ENCODE peak calls at places on chromosomes 3 and 15, in four cellular contexts. One of them, this sample, is unnamed.

GRCh38 chr15:76285241-76285825 is 25.9 kb downstream of the ETFA start:
- DNase-seq in fibroblast of pulmonary artery: peak
- DNase-seq in hepatocyte: no peak
- DNase-seq in bronchial epithelial cell: peak
- DNase-seq in this sample: no peak

GRCh38 chr15:51842852-51843737 is 13.6 kb downstream of the TMOD3 start:
- DNase-seq in fibroblast of pulmonary artery: peak
- DNase-seq in hepatocyte: peak
- DNase-seq in bronchial epithelial cell: peak
- DNase-seq in this sample: no peak

GRCh38 chr3:113293348-113293747 is 82.0 kb downstream of the BOC start:
- DNase-seq in fibroblast of pulmonary artery: no peak
- DNase-seq in hepatocyte: no peak
- DNase-seq in bronchial epithelial cell: no peak
- DNase-seq in this sample: no peak

GRCh38 chr15:82139823-82140268 is 94.0 kb upstream of the MEX3B start:
- DNase-seq in fibroblast of pulmonary artery: peak
- DNase-seq in hepatocyte: peak
- DNase-seq in bronchial epithelial cell: peak
- DNase-seq in this sample: no peak

GRCh38 chr3:53974314-53974713 is 82.7 kb upstream of the SELENOK start:
- DNase-seq in fibroblast of pulmonary artery: peak
- DNase-seq in hepatocyte: no peak
- DNase-seq in bronchial epithelial cell: no peak
- DNase-seq in this sample: no peak

GRCh38 chr3:107542665-107543064 is 19.9 kb downstream of the BBX start:
- DNase-seq in fibroblast of pulmonary artery: no peak
- DNase-seq in hepatocyte: no peak
- DNase-seq in bronchial epithelial cell: no peak
- DNase-seq in this sample: no peak

GRCh38 chr3:111749171-111750170 is 109.6 kb upstream of the PHLDB2 start:
- DNase-seq in fibroblast of pulmonary artery: no peak
- DNase-seq in hepatocyte: no peak
- DNase-seq in bronchial epithelial cell: no peak
- DNase-seq in this sample: no peak

GRCh38 chr15:101521563-101521962 is 32.1 kb upstream of the PCSK6 start:
- DNase-seq in fibroblast of pulmonary artery: no peak
- DNase-seq in hepatocyte: no peak
- DNase-seq in bronchial epithelial cell: no peak
- DNase-seq in this sample: peak

GRCh38 chr3:62373215-62373614 is at the start of gene FEZF2:
- DNase-seq in fibroblast of pulmonary artery: no peak
- DNase-seq in hepatocyte: no peak
- DNase-seq in bronchial epithelial cell: no peak
- DNase-seq in this sample: peak

GRCh38 chr15:89912674-89913396 is at the start of gene ARPIN:
- DNase-seq in fibroblast of pulmonary artery: peak
- DNase-seq in hepatocyte: peak
- DNase-seq in bronchial epithelial cell: no peak
- DNase-seq in this sample: no peak

GRCh38 chr3:159804726-159805410 is 183.8 kb upstream of the IL12A start:
- DNase-seq in fibroblast of pulmonary artery: peak
- DNase-seq in hepatocyte: peak
- DNase-seq in bronchial epithelial cell: peak
- DNase-seq in this sample: peak

GRCh38 chr3:101643861-101644613 is 32.9 kb downstream of the ZBTB11 start:
- DNase-seq in fibroblast of pulmonary artery: peak
- DNase-seq in hepatocyte: no peak
- DNase-seq in bronchial epithelial cell: peak
- DNase-seq in this sample: no peak

GRCh38 chr3:13662238-13662847 is 113.4 kb downstream of the FBLN2 start:
- DNase-seq in fibroblast of pulmonary artery: no peak
- DNase-seq in hepatocyte: no peak
- DNase-seq in bronchial epithelial cell: no peak
- DNase-seq in this sample: no peak

DNA sequence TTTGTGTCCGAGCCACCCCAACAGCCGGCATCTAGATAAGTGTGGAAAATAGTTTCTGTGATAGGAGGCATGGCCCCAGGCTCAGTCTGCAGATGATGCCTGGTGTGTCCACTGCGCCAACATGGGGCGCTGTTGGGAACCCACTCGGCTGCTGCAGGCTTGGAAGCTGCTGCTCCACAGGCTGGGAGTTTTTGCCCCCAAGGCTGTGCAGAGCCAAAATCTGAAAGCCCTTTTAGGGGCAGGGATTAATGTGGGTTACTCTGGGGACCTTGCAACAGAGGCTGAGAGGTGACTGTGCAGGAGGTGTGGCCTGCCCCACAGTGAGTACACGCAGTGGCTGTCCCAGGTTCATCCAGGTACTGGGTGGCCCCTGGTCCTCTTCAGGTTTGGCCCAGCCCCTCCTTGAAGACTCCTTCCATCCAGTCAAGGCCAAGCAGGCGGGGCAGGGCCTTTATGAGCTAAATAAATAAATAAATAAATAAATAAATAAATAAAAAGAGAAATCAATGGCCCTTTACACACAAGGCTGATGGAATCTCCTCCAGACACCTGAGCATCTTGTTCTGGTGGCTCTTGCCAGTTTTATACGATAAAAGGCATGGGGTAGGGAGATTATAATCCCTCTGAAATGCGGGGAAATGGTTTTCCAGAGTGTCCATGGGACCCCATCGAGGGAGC is 73.8 kb downstream of the AAGAB start:
- DNase-seq in fibroblast of pulmonary artery: no peak
- DNase-seq in hepatocyte: no peak
- DNase-seq in bronchial epithelial cell: no peak
- DNase-seq in this sample: no peak
- TF ChIP-seq CTCF in fibroblast of pulmonary artery: no peak
- TF ChIP-seq CTCF in hepatocyte: peak
- TF ChIP-seq CTCF in bronchial epithelial cell: no peak
- TF ChIP-seq CTCF in this sample: no peak

GRCh38 chr15:29208352-29208751 is 61.3 kb downstream of the NSMCE3 start:
- DNase-seq in fibroblast of pulmonary artery: peak
- DNase-seq in hepatocyte: no peak
- DNase-seq in bronchial epithelial cell: peak
- DNase-seq in this sample: no peak
- TF ChIP-seq CTCF in fibroblast of pulmonary artery: no peak
- TF ChIP-seq CTCF in hepatocyte: no peak
- TF ChIP-seq CTCF in bronchial epithelial cell: no peak
- TF ChIP-seq CTCF in this sample: no peak

GRCh38 chr3:86175051-86175536 is 815.9 kb downstream of the VGLL3 start:
- DNase-seq in fibroblast of pulmonary artery: no peak
- DNase-seq in hepatocyte: peak
- DNase-seq in bronchial epithelial cell: no peak
- DNase-seq in this sample: no peak

GRCh38 chr3:86175593-86175992 is 815.4 kb downstream of the VGLL3 start:
- DNase-seq in fibroblast of pulmonary artery: no peak
- DNase-seq in hepatocyte: peak
- DNase-seq in bronchial epithelial cell: no peak
- DNase-seq in this sample: no peak

GRCh38 chr3:86178095-86178494 is 812.9 kb downstream of the VGLL3 start:
- DNase-seq in fibroblast of pulmonary artery: no peak
- DNase-seq in hepatocyte: no peak
- DNase-seq in bronchial epithelial cell: no peak
- DNase-seq in this sample: no peak

GRCh38 chr3:86180696-86181095 is 810.3 kb downstream of the VGLL3 start:
- DNase-seq in fibroblast of pulmonary artery: no peak
- DNase-seq in hepatocyte: peak
- DNase-seq in bronchial epithelial cell: peak
- DNase-seq in this sample: no peak
- TF ChIP-seq CTCF in fibroblast of pulmonary artery: no peak
- TF ChIP-seq CTCF in hepatocyte: no peak
- TF ChIP-seq CTCF in bronchial epithelial cell: no peak
- TF ChIP-seq CTCF in this sample: no peak

GRCh38 chr3:170410428-170411029 is 8.1 kb upstream of the CLDN11 start:
- DNase-seq in fibroblast of pulmonary artery: peak
- DNase-seq in hepatocyte: peak
- DNase-seq in bronchial epithelial cell: peak
- DNase-seq in this sample: peak
- TF ChIP-seq CTCF in fibroblast of pulmonary artery: peak
- TF ChIP-seq CTCF in hepatocyte: peak
- TF ChIP-seq CTCF in bronchial epithelial cell: peak
- TF ChIP-seq CTCF in this sample: peak

GRCh38 chr3:179750720-179751328 is 98.0 kb downstream of the USP13 start:
- DNase-seq in fibroblast of pulmonary artery: peak
- DNase-seq in hepatocyte: peak
- DNase-seq in bronchial epithelial cell: peak
- DNase-seq in this sample: no peak
- TF ChIP-seq CTCF in fibroblast of pulmonary artery: peak
- TF ChIP-seq CTCF in hepatocyte: peak
- TF ChIP-seq CTCF in bronchial epithelial cell: peak
- TF ChIP-seq CTCF in this sample: peak

GRCh38 chr15:70327328-70328136 is 229.8 kb upstream of the TLE3 start:
- DNase-seq in fibroblast of pulmonary artery: peak
- DNase-seq in hepatocyte: no peak
- DNase-seq in bronchial epithelial cell: peak
- DNase-seq in this sample: peak
- TF ChIP-seq CTCF in fibroblast of pulmonary artery: no peak
- TF ChIP-seq CTCF in hepatocyte: no peak
- TF ChIP-seq CTCF in bronchial epithelial cell: no peak
- TF ChIP-seq CTCF in this sample: no peak

DNA sequence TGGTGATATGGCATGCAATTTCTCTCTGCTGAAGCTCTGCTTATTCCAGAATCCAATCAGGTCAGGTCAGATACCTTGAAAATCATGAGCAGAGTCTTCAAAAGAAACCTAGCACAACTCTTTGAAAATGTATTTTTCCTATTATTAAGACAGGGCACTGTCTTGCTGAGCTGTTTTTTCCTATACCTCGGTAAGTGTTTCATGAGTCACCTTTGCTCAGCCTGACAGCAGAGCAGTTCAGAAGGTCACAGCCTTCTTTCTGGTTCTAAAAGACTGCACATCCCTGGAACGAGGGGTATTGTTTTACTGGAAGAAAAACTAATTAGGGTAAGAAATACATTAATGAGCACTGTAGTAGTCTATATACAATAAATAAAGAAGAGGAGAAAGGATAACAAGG is 422.0 kb downstream of the SOX2 start:
- DNase-seq in fibroblast of pulmonary artery: no peak
- DNase-seq in hepatocyte: peak
- DNase-seq in bronchial epithelial cell: peak
- DNase-seq in this sample: no peak
- TF ChIP-seq CTCF in fibroblast of pulmonary artery: no peak
- TF ChIP-seq CTCF in hepatocyte: no peak
- TF ChIP-seq CTCF in bronchial epithelial cell: no peak
- TF ChIP-seq CTCF in this sample: no peak